ENCODE peak calls at places on chromosome 2, in five cellular contexts. E is foreskin fibroblast, C is neuronal stem cell, H is HCT116, R is nephron progenitor cell. K is an unnamed sample.

GRCh38 chr2:133561045-133561852 is 7.0 kb downstream of the NCKAP5 start:
- DNase-seq in H (peak; percentile 27), R (no peak), E (peak; percentile 52), C (peak; percentile 29), K (peak; percentile 65)

GRCh38 chr2:69917854-69918253 is 2.9 kb downstream of the MXD1 start:
- DNase-seq in R (no peak), H (peak; percentile 10), E (peak; percentile 69), C (no peak), K (peak; percentile 75)

GRCh38 chr2:206971805-206972204 is 32.5 kb downstream of the CPO start:
- DNase-seq in H (no peak), R (no peak), E (peak; percentile 80), C (no peak), K (no peak)

GRCh38 chr2:144835634-144836351 is 315.9 kb upstream of the ZEB2 start:
- DNase-seq in C (no peak), R (no peak), E (no peak), H (peak; percentile 12), K (peak; percentile 14)

GRCh38 chr2:9244985-9245544 is 38.5 kb downstream of the ASAP2 start:
- DNase-seq in C (no peak), R (no peak), E (no peak), H (no peak), K (no peak)

GRCh38 chr2:11483806-11484147 is 17.8 kb upstream of the E2F6 start:
- DNase-seq in H (no peak), R (no peak), C (no peak), E (no peak), K (no peak)

GRCh38 chr2:111705711-111706323 is 178.2 kb downstream of the ANAPC1 start:
- DNase-seq in C (peak; percentile 65), E (peak; percentile 75), H (peak; percentile 86), R (no peak), K (peak; percentile 92)

GRCh38 chr2:160096414-160096813 is 34.0 kb upstream of the PLA2R1 start:
- DNase-seq in H (no peak), R (no peak), C (no peak), E (no peak), K (no peak)

GRCh38 chr2:235570256-235570655 is 76.4 kb downstream of the AGAP1 start:
- DNase-seq in E (peak; percentile 32), R (no peak), C (no peak), H (no peak), K (no peak)

K was measured in SW 1271.